ENCODE peak calls at places on chromosome 9, in five cellular contexts. One of them, this sample, is unnamed.

GRCh38 chr9:976805-977360 is 428 bp downstream of the DMRT3 start:
- DNase-seq in uterus: no peak
- DNase-seq in sigmoid colon: no peak
- DNase-seq in suprapubic skin: no peak
- DNase-seq in adrenal gland: no peak
- DNase-seq in this sample: no peak

GRCh38 chr9:37999501-38000189 is 69.4 kb downstream of the SHB start:
- DNase-seq in uterus: no peak
- DNase-seq in sigmoid colon: no peak
- DNase-seq in suprapubic skin: no peak
- DNase-seq in adrenal gland: no peak
- DNase-seq in this sample: no peak

GRCh38 chr9:8858250-8859161 is 1058.9 kb upstream of the DMAC1 start:
- DNase-seq in uterus: peak; percentile 20
- DNase-seq in sigmoid colon: no peak
- DNase-seq in suprapubic skin: no peak
- DNase-seq in adrenal gland: no peak
- DNase-seq in this sample: no peak

GRCh38 chr9:110748251-110748893 is 79.8 kb downstream of the MUSK start:
- DNase-seq in uterus: no peak
- DNase-seq in sigmoid colon: no peak
- DNase-seq in suprapubic skin: no peak
- DNase-seq in adrenal gland: no peak
- DNase-seq in this sample: no peak

GRCh38 chr9:93996863-93997262 is 41.7 kb upstream of the BARX1 start:
- DNase-seq in uterus: no peak
- DNase-seq in sigmoid colon: no peak
- DNase-seq in suprapubic skin: no peak
- DNase-seq in adrenal gland: no peak
- DNase-seq in this sample: no peak

GRCh38 chr9:131500939-131501541 is 1.7 kb upstream of the POMT1 start:
- DNase-seq in uterus: no peak
- DNase-seq in sigmoid colon: no peak
- DNase-seq in suprapubic skin: no peak
- DNase-seq in adrenal gland: no peak
- DNase-seq in this sample: peak; percentile 62

GRCh38 chr9:15142903-15143534 is 164.0 kb downstream of the TTC39B start:
- DNase-seq in uterus: no peak
- DNase-seq in sigmoid colon: no peak
- DNase-seq in suprapubic skin: no peak
- DNase-seq in adrenal gland: no peak
- DNase-seq in this sample: no peak

GRCh38 chr9:32969270-32969669 is 32.2 kb downstream of the APTX start:
- DNase-seq in uterus: no peak
- DNase-seq in sigmoid colon: no peak
- DNase-seq in suprapubic skin: no peak
- DNase-seq in adrenal gland: no peak
- DNase-seq in this sample: no peak

GRCh38 chr9:127118597-127119318 is 3.7 kb downstream of the ANGPTL2 start:
- DNase-seq in uterus: no peak
- DNase-seq in sigmoid colon: peak; percentile 19
- DNase-seq in suprapubic skin: no peak
- DNase-seq in adrenal gland: no peak
- DNase-seq in this sample: no peak

GRCh38 chr9:38288502-38288901 is 104.0 kb upstream of the ALDH1B1 start:
- DNase-seq in uterus: no peak
- DNase-seq in sigmoid colon: no peak
- DNase-seq in suprapubic skin: no peak
- DNase-seq in adrenal gland: no peak
- DNase-seq in this sample: no peak

GRCh38 chr9:6673326-6674025 is 27.9 kb upstream of the GLDC start:
- DNase-seq in uterus: no peak
- DNase-seq in sigmoid colon: no peak
- DNase-seq in suprapubic skin: no peak
- DNase-seq in adrenal gland: no peak
- DNase-seq in this sample: no peak

GRCh38 chr9:104245925-104246324 is 151.8 kb downstream of the SMC2 start:
- DNase-seq in uterus: no peak
- DNase-seq in sigmoid colon: no peak
- DNase-seq in suprapubic skin: no peak
- DNase-seq in adrenal gland: no peak
- DNase-seq in this sample: no peak

GRCh38 chr9:124306098-124306735 is 48.5 kb downstream of the NEK6 start:
- DNase-seq in uterus: no peak
- DNase-seq in sigmoid colon: no peak
- DNase-seq in suprapubic skin: no peak
- DNase-seq in adrenal gland: no peak
- DNase-seq in this sample: no peak

GRCh38 chr9:70947519-70947918 is 173.9 kb downstream of the TRPM3 start:
- DNase-seq in uterus: no peak
- DNase-seq in sigmoid colon: no peak
- DNase-seq in suprapubic skin: no peak
- DNase-seq in adrenal gland: no peak
- DNase-seq in this sample: no peak

GRCh38 chr9:132548971-132549649 is 33.3 kb upstream of the BARHL1 start:
- DNase-seq in uterus: no peak
- DNase-seq in sigmoid colon: no peak
- DNase-seq in suprapubic skin: no peak
- DNase-seq in adrenal gland: no peak
- DNase-seq in this sample: no peak

GRCh38 chr9:115283395-115283794 is 165.4 kb upstream of the TNC start:
- DNase-seq in uterus: no peak
- DNase-seq in sigmoid colon: no peak
- DNase-seq in suprapubic skin: no peak
- DNase-seq in adrenal gland: no peak
- DNase-seq in this sample: no peak

GRCh38 chr9:127637322-127637847 is 25.3 kb downstream of the STXBP1 start:
- DNase-seq in uterus: peak; percentile 47
- DNase-seq in sigmoid colon: no peak
- DNase-seq in suprapubic skin: no peak
- DNase-seq in adrenal gland: peak; percentile 61
- DNase-seq in this sample: no peak

GRCh38 chr9:99050292-99050911 is 54.5 kb upstream of the TGFBR1 start:
- DNase-seq in uterus: no peak
- DNase-seq in sigmoid colon: no peak
- DNase-seq in suprapubic skin: no peak
- DNase-seq in adrenal gland: peak; percentile 69
- DNase-seq in this sample: no peak

GRCh38 chr9:120532475-120532874 is 47.5 kb downstream of the CDK5RAP2 start:
- DNase-seq in uterus: no peak
- DNase-seq in sigmoid colon: no peak
- DNase-seq in suprapubic skin: peak; percentile 84
- DNase-seq in adrenal gland: peak; percentile 76
- DNase-seq in this sample: peak; percentile 88

GRCh38 chr9:96327694-96328352 is 25.8 kb upstream of the HSD17B3 start:
- DNase-seq in uterus: peak; percentile 29
- DNase-seq in sigmoid colon: no peak
- DNase-seq in suprapubic skin: no peak
- DNase-seq in adrenal gland: peak; percentile 28
- DNase-seq in this sample: no peak

GRCh38 chr9:11319477-11320060 is 706.8 kb upstream of the PTPRD start:
- DNase-seq in uterus: no peak
- DNase-seq in sigmoid colon: no peak
- DNase-seq in suprapubic skin: no peak
- DNase-seq in adrenal gland: no peak
- DNase-seq in this sample: no peak

GRCh38 chr9:88998911-88999310 is 7.6 kb downstream of the S1PR3 start:
- DNase-seq in uterus: peak; percentile 80
- DNase-seq in sigmoid colon: peak; percentile 84
- DNase-seq in suprapubic skin: no peak
- DNase-seq in adrenal gland: peak; percentile 96
- DNase-seq in this sample: peak; percentile 30

GRCh38 chr9:101674165-101674564 is 64.3 kb downstream of the GRIN3A start:
- DNase-seq in uterus: no peak
- DNase-seq in sigmoid colon: no peak
- DNase-seq in suprapubic skin: no peak
- DNase-seq in adrenal gland: no peak
- DNase-seq in this sample: no peak

GRCh38 chr9:3332802-3333201 is 193.0 kb downstream of the RFX3 start:
- DNase-seq in uterus: no peak
- DNase-seq in sigmoid colon: no peak
- DNase-seq in suprapubic skin: no peak
- DNase-seq in adrenal gland: no peak
- DNase-seq in this sample: no peak

GRCh38 chr9:88418715-88419540 is 30.7 kb downstream of the SPIN1 start:
- DNase-seq in uterus: no peak
- DNase-seq in sigmoid colon: no peak
- DNase-seq in suprapubic skin: no peak
- DNase-seq in adrenal gland: no peak
- DNase-seq in this sample: no peak

GRCh38 chr9:3441197-3441816 is 84.5 kb downstream of the RFX3 start:
- DNase-seq in uterus: no peak
- DNase-seq in sigmoid colon: no peak
- DNase-seq in suprapubic skin: no peak
- DNase-seq in adrenal gland: peak; percentile 32
- DNase-seq in this sample: peak; percentile 17

GRCh38 chr9:138020795-138021182 is 143.2 kb downstream of the CACNA1B start:
- DNase-seq in uterus: no peak
- DNase-seq in sigmoid colon: peak; percentile 48
- DNase-seq in suprapubic skin: no peak
- DNase-seq in adrenal gland: no peak
- DNase-seq in this sample: no peak

GRCh38 chr9:36781532-36781931 is 208.8 kb downstream of the MELK start:
- DNase-seq in uterus: no peak
- DNase-seq in sigmoid colon: no peak
- DNase-seq in suprapubic skin: no peak
- DNase-seq in adrenal gland: peak; percentile 75
- DNase-seq in this sample: no peak

GRCh38 chr9:93094294-93095204 is 1.5 kb upstream of the CARD19 start:
- DNase-seq in uterus: peak; percentile 61
- DNase-seq in sigmoid colon: peak; percentile 87
- DNase-seq in suprapubic skin: peak; percentile 83
- DNase-seq in adrenal gland: peak; percentile 69
- DNase-seq in this sample: no peak

DNA sequence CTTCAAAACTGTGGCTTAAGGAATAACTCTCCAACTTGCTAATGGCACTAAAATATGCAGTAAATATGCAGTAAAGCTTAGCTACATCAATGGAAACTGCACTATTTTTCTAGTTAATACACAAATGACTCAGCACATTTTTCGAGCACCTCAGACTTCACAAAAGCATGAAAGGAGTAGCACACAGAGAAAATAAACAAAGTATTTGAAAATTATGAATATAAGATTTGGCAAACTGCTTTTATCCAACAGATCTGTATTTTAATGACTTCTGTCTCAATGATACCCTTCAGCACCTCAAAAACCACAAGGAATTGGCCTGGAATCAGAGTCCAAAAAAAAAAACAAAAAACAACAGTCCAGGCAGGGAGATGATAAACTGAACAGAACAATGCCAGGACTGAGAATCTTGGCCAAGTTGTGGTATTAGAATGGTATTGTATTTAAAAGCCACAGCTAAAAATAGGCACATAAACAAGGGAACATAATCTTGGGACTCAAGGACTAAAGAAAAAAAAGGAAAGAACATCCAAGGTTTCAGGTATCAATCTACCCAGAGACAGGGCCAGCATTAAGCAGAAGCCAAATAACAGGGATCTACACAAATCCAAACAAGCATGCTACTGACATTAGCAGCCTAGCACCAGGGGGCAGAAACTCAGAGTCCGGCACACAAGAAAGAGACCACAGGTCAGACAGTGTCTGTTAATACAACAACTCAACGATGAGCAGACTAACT is 21.4 kb downstream of the TMEM245 start:
- DNase-seq in uterus: no peak
- DNase-seq in sigmoid colon: no peak
- DNase-seq in suprapubic skin: no peak
- DNase-seq in adrenal gland: peak; percentile 65
- DNase-seq in this sample: peak; percentile 78
- TF ChIP-seq CTCF in uterus: no peak
- TF ChIP-seq CTCF in sigmoid colon: no peak
- TF ChIP-seq CTCF in suprapubic skin: no peak
- TF ChIP-seq CTCF in adrenal gland: peak; percentile 33
- TF ChIP-seq CTCF in this sample: peak; percentile 55

GRCh38 chr9:129060991-129061390 is 19.9 kb upstream of the DOLPP1 start:
- DNase-seq in uterus: no peak
- DNase-seq in sigmoid colon: no peak
- DNase-seq in suprapubic skin: no peak
- DNase-seq in adrenal gland: no peak
- DNase-seq in this sample: no peak

GRCh38 chr9:129054163-129054851 is 17.9 kb downstream of the MIGA2 start:
- DNase-seq in uterus: no peak
- DNase-seq in sigmoid colon: no peak
- DNase-seq in suprapubic skin: no peak
- DNase-seq in adrenal gland: no peak
- DNase-seq in this sample: no peak

GRCh38 chr9:129063061-129063460 is 17.9 kb upstream of the DOLPP1 start:
- DNase-seq in uterus: no peak
- DNase-seq in sigmoid colon: no peak
- DNase-seq in suprapubic skin: no peak
- DNase-seq in adrenal gland: no peak
- DNase-seq in this sample: no peak

GRCh38 chr9:129059796-129060785 is 20.8 kb upstream of the DOLPP1 start:
- DNase-seq in uterus: no peak
- DNase-seq in sigmoid colon: no peak
- DNase-seq in suprapubic skin: no peak
- DNase-seq in adrenal gland: no peak
- DNase-seq in this sample: no peak

GRCh38 chr9:129058965-129059795 is 21.7 kb upstream of the DOLPP1 start:
- DNase-seq in uterus: no peak
- DNase-seq in sigmoid colon: no peak
- DNase-seq in suprapubic skin: no peak
- DNase-seq in adrenal gland: no peak
- DNase-seq in this sample: no peak
- TF ChIP-seq POLR2A in uterus: no peak
- TF ChIP-seq POLR2A in sigmoid colon: no peak
- TF ChIP-seq POLR2A in suprapubic skin: no peak
- TF ChIP-seq POLR2A in adrenal gland: no peak
- TF ChIP-seq POLR2A in this sample: no peak

GRCh38 chr9:134551657-134552348 is 89.8 kb upstream of the COL5A1 start:
- DNase-seq in uterus: no peak
- DNase-seq in sigmoid colon: no peak
- DNase-seq in suprapubic skin: no peak
- DNase-seq in adrenal gland: peak; percentile 30
- DNase-seq in this sample: no peak

GRCh38 chr9:134551176-134551575 is 90.4 kb upstream of the COL5A1 start:
- DNase-seq in uterus: no peak
- DNase-seq in sigmoid colon: no peak
- DNase-seq in suprapubic skin: no peak
- DNase-seq in adrenal gland: no peak
- DNase-seq in this sample: no peak

GRCh38 chr9:134549336-134549735 is 92.3 kb upstream of the COL5A1 start:
- DNase-seq in uterus: no peak
- DNase-seq in sigmoid colon: peak; percentile 37
- DNase-seq in suprapubic skin: no peak
- DNase-seq in adrenal gland: no peak
- DNase-seq in this sample: no peak

GRCh38 chr9:134552349-134552990 is 89.1 kb upstream of the COL5A1 start:
- DNase-seq in uterus: no peak
- DNase-seq in sigmoid colon: peak; percentile 60
- DNase-seq in suprapubic skin: no peak
- DNase-seq in adrenal gland: no peak
- DNase-seq in this sample: no peak

GRCh38 chr9:134550584-134550983 is 91.0 kb upstream of the COL5A1 start:
- DNase-seq in uterus: no peak
- DNase-seq in sigmoid colon: peak; percentile 49
- DNase-seq in suprapubic skin: no peak
- DNase-seq in adrenal gland: no peak
- DNase-seq in this sample: no peak
- TF ChIP-seq CTCF in uterus: no peak
- TF ChIP-seq CTCF in sigmoid colon: no peak
- TF ChIP-seq CTCF in suprapubic skin: no peak
- TF ChIP-seq CTCF in adrenal gland: no peak
- TF ChIP-seq CTCF in this sample: no peak

GRCh38 chr9:27379311-27380236 is 82.6 kb upstream of the EQTN start:
- DNase-seq in uterus: no peak
- DNase-seq in sigmoid colon: no peak
- DNase-seq in suprapubic skin: no peak
- DNase-seq in adrenal gland: no peak
- DNase-seq in this sample: no peak
- TF ChIP-seq POLR2A in uterus: no peak
- TF ChIP-seq POLR2A in sigmoid colon: no peak
- TF ChIP-seq POLR2A in suprapubic skin: no peak
- TF ChIP-seq POLR2A in adrenal gland: no peak
- TF ChIP-seq POLR2A in this sample: no peak

This sample was measured in gastrocnemius medialis.